ENCODE peak calls at places on chromosomes 7 and 10, in five cellular contexts. E, S, F, D and M are unnamed samples.

GRCh38 chr7:47988496-47989386 is 9.3 kb upstream of the HUS1 start:
- DNase-seq in D (no peak), E (no peak), S (no peak), F (peak), M (no peak)

GRCh38 chr7:112744818-112745217 is 45.4 kb downstream of the TMEM168 start:
- DNase-seq in D (no peak), S (no peak), E (no peak), F (no peak), M (no peak)

GRCh38 chr7:44235582-44236332 is 35.0 kb downstream of the YKT6 start:
- DNase-seq in D (no peak), E (no peak), S (no peak), F (no peak), M (no peak)

GRCh38 chr7:15370441-15370840 is 191.4 kb downstream of the AGMO start:
- DNase-seq in F (no peak), E (no peak), S (no peak), D (no peak), M (no peak)

GRCh38 chr7:108581655-108582491 is 12.2 kb downstream of the DNAJB9 start:
- DNase-seq in D (no peak), F (no peak), E (no peak), S (no peak), M (no peak)

GRCh38 chr10:72513910-72514309 is 112.0 kb downstream of the MICU1 start:
- DNase-seq in F (no peak), S (no peak), E (no peak), D (no peak), M (no peak)

GRCh38 chr7:2158331-2159175 is 74.2 kb downstream of the MAD1L1 start:
- DNase-seq in F (no peak), S (peak), E (no peak), D (no peak), M (peak)

GRCh38 chr7:41810258-41810576 is 107.3 kb upstream of the INHBA start:
- DNase-seq in E (no peak), S (no peak), F (no peak), D (no peak), M (no peak)

GRCh38 chr7:33853361-33854062 is 51.8 kb upstream of the BMPER start:
- DNase-seq in D (no peak), F (peak), E (no peak), S (no peak), M (no peak)

GRCh38 chr7:139613971-139614411 is 90.5 kb downstream of the CLEC2L start:
- DNase-seq in E (no peak), S (no peak), D (no peak), F (no peak), M (no peak)

GRCh38 chr10:95430231-95430951 is 130.8 kb downstream of the SORBS1 start:
- DNase-seq in S (no peak), E (no peak), F (peak), D (peak), M (peak)

GRCh38 chr7:28298870-28299484 is 113.3 kb upstream of the CREB5 start:
- DNase-seq in F (peak), S (no peak), E (no peak), D (no peak), M (peak)

GRCh38 chr10:125639846-125640245 is 43.1 kb downstream of the TEX36 start:
- DNase-seq in F (no peak), E (no peak), D (no peak), S (no peak), M (no peak)

GRCh38 chr7:27129729-27130539 is 623 bp downstream of the HOXA4 start:
- DNase-seq in D (no peak), S (no peak), F (no peak), E (no peak), M (peak)

GRCh38 chr7:111760043-111760442 is 197.8 kb upstream of the IMMP2L start:
- DNase-seq in D (no peak), E (no peak), S (no peak), F (no peak), M (no peak)

GRCh38 chr7:107390921-107391320 is 78.9 kb upstream of the GPR22 start:
- DNase-seq in D (no peak), E (no peak), S (no peak), F (no peak), M (no peak)

GRCh38 chr7:24283559-24283899 is 461 bp upstream of the NPY start:
- DNase-seq in E (no peak), S (no peak), D (no peak), F (no peak), M (no peak)

GRCh38 chr10:89352039-89352597 is 24.3 kb downstream of the IFIT3 start:
- DNase-seq in E (no peak), S (no peak), D (no peak), F (peak), M (peak)

GRCh38 chr7:1839701-1840100 is 169.6 kb downstream of the ELFN1 start:
- DNase-seq in E (no peak), S (peak), D (no peak), F (no peak), M (peak)

GRCh38 chr10:110852255-110852896 is 19.4 kb upstream of the PDCD4 start:
- DNase-seq in F (peak), S (no peak), D (no peak), E (no peak), M (no peak)

GRCh38 chr10:114576716-114577115 is 81.4 kb downstream of the ABLIM1 start:
- DNase-seq in E (no peak), D (no peak), F (no peak), S (no peak), M (peak)

GRCh38 chr10:21534611-21535493 is 820 bp downstream of the MLLT10 start:
- DNase-seq in E (no peak), D (peak), S (no peak), F (peak), M (peak)

GRCh38 chr7:108293190-108293612 is 163.0 kb downstream of the NRCAM start:
- DNase-seq in F (no peak), D (no peak), S (no peak), E (no peak), M (no peak)

GRCh38 chr10:36141786-36142560 is 499.9 kb upstream of the FZD8 start:
- DNase-seq in D (no peak), E (no peak), S (no peak), F (no peak), M (peak)

GRCh38 chr10:103493911-103494877 is 689 bp downstream of the NEURL1 start:
- DNase-seq in E (no peak), F (no peak), S (peak), D (peak), M (no peak)

GRCh38 chr10:95560288-95561199 is 627 bp downstream of the SORBS1 start:
- DNase-seq in S (peak), D (peak), E (peak), F (peak), M (peak)

GRCh38 chr10:109956454-109957091 is 33.3 kb upstream of the XPNPEP1 start:
- DNase-seq in S (no peak), D (peak), E (no peak), F (peak), M (no peak)